ENCODE peak calls at places on chromosomes 11 and 22, in four cellular contexts. K is K562, J is GM12878, Y is HepG2. T is an unnamed sample.

GRCh38 chr11:44562836-44563460 is 2.5 kb upstream of the CD82 start:
- DNase-seq in K (no peak), J (no peak), Y (no peak), T (no peak)

GRCh38 chr22:46536559-46537220 is 730 bp downstream of the CELSR1 start:
- DNase-seq in J (no peak), K (no peak), Y (no peak), T (no peak)

GRCh38 chr11:125494601-125494986 is 1.5 kb downstream of the FEZ1 start:
- DNase-seq in J (no peak), K (no peak), Y (no peak), T (no peak)

GRCh38 chr11:33735426-33736147 is 636 bp downstream of the CD59 start:
- DNase-seq in J (peak; percentile 37), Y (peak; percentile 34), K (no peak), T (no peak)

GRCh38 chr11:65884716-65885092 is 3.6 kb downstream of the FIBP start:
- DNase-seq in K (peak; percentile 78), J (no peak), Y (peak; percentile 60), T (no peak)

GRCh38 chr11:123245567-123245966 is 50.5 kb upstream of the CLMP start:
- DNase-seq in J (no peak), Y (no peak), K (no peak), T (no peak)

GRCh38 chr11:103108933-103109817 is at the start of gene DYNC2H1:
- DNase-seq in Y (peak; percentile 67), J (peak; percentile 58), K (peak; percentile 87), T (peak; percentile 52)

GRCh38 chr11:33899383-33900037 is 7.6 kb upstream of the LMO2 start:
- DNase-seq in J (no peak), Y (no peak), K (peak; percentile 57), T (peak; percentile 43)

GRCh38 chr11:94171693-94172440 is 43.2 kb downstream of the PANX1 start:
- DNase-seq in Y (peak; percentile 31), K (peak; percentile 84), J (no peak), T (peak; percentile 16)

GRCh38 chr11:3152471-3153110 is 12.5 kb downstream of the OSBPL5 start:
- DNase-seq in Y (no peak), K (no peak), J (no peak), T (no peak)

DNA sequence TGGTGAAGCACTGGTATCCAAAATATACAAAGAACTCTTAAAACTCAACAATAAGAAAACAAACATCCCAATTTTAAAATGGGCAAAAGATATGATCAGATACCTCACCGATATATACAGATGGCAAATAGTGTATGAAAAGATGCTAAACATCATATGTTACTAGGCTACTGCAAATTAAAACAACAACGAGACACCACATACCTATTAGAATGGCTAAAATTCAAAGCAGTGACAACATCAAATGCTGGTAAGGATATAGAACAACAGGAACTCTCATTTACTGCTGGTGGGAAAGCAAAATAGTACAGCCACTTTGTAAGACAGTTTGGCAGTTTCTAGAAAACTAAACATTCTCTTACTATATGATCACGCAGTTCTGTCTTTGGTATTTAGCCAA is 38.6 kb downstream of the SIK3 start:
- DNase-seq in J (no peak), Y (no peak), K (no peak), T (no peak)
- H3K4me3 ChIP-seq in J (no peak overlapping the region), Y (no peak overlapping the region), K (no peak overlapping the region), T (no peak overlapping the region)

GRCh38 chr11:47918882-47919495 is 61.4 kb upstream of the PTPRJ start:
- DNase-seq in Y (no peak), K (no peak), J (no peak), T (no peak)
- TF ChIP-seq ATF3 in Y (no peak), K (peak; percentile 23), J (no peak), T (no peak)

DNA sequence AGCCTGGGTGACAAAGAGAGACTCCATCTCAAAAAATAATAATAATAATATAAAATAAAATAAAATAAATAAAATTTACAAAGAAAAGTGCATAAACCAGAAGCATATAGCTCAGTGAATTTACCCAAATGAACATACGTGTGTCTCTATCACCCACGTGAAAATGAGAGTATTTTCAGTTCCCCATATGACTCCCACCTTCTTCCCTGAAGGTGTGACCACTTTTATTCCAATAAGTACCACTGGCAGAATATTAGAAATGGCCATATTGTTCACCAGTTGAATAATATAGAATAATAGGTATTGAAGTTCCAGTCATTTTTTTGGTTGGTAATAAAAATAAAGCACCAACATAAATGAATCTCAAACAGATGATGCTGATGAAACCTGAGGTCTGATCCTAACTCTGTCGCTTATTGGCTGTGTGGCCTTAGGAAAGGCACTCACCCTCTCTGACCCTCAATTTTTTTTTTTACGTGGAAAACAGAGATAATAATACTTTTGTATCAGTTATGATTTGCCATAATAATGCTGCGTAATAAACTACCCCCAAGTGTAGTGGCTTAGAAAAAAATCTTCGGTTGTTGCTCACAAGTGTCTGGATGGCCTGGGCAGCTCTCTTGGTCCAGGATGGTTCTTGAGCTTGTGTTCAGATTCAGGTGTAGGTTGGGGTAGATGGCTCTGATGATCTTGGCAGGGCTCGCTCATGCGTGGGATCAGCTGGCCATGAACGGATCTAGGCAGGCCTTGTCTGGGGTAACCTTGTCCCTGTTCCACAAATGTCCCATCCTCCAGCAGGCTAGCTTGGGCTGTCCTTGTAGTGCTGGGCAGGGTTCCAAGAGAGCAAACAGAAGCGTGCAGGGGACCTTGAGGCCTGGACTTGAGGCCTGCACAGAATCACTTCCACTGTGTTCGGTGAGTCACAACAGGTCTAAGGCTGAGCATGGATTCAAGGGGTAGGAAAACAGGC is 88.1 kb downstream of the MYO18B start:
- DNase-seq in K (no peak), Y (peak; percentile 53), J (no peak), T (no peak)
- H3K4me3 ChIP-seq in K (no peak overlapping the region), Y (no peak overlapping the region), J (no peak overlapping the region), T (no peak overlapping the region)

GRCh38 chr22:30891781-30892180 is 76.8 kb downstream of the MORC2 start:
- DNase-seq in K (no peak), J (no peak), Y (no peak), T (no peak)
- TF ChIP-seq ATF3 in K (no peak), J (no peak), Y (no peak), T (no peak)

DNA sequence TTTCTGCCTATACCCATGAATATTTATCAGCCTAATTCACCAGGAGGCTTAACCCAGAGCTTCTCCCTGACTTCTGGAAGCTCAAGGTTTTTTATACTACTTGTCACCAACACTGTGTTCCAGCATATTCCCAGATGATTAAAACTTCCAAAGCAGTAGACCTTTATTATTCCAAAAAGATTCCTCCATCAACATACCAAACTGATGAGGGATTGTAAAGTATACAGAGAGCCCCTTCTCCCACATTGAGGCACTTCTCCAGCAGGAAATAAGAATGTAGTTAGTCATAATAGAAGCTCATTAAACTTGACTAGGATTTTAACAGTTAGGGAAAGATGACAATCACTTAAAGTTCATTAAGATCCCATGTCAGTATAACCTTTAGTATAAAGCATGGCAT is 51.4 kb upstream of the CEP126 start:
- DNase-seq in K (no peak), Y (no peak), J (no peak), T (no peak)
- H3K4me3 ChIP-seq in K (no peak overlapping the region), Y (no peak overlapping the region), J (no peak overlapping the region), T (no peak overlapping the region)

DNA sequence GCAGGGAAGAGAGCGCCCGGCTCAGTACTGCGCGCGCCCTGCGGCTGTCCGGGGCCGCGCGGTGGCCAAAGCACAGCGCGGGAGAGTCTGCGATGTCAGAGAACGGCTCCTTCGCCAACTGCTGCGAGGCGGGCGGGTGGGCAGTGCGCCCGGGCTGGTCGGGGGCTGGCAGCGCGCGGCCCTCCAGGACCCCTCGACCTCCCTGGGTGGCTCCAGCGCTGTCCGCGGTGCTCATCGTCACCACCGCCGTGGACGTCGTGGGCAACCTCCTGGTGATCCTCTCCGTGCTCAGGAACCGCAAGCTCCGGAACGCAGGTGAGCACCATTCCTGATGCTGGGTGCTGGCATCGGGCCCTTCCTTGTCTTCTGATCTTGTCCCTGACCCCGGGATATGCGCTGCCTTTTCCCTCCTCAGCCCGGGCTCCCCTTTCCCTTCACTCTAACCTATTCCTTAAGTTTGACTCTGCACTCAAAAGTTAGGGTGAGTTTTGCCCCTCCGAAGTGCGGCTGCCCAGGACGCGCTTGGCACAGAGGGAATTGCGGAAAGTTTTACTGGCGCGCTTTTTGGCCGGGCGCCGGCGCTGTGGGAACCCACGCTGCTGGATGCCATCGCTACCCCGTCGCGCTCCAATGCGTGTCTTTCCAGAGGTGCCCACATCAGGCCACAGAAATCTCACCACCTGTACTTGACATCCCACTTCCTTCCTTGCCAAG is at the start of gene MTNR1B:
- DNase-seq in Y (no peak), J (no peak), K (no peak), T (no peak)
- TF ChIP-seq ATF3 in Y (no peak), J (no peak), K (no peak), T (no peak)

GRCh38 chr22:27100789-27101188 is 443.4 kb downstream of the MIAT start:
- DNase-seq in K (no peak), Y (no peak), J (no peak), T (no peak)
- H3K4me3 ChIP-seq in K (no peak overlapping the region), Y (no peak overlapping the region), J (no peak overlapping the region), T (no peak overlapping the region)

DNA sequence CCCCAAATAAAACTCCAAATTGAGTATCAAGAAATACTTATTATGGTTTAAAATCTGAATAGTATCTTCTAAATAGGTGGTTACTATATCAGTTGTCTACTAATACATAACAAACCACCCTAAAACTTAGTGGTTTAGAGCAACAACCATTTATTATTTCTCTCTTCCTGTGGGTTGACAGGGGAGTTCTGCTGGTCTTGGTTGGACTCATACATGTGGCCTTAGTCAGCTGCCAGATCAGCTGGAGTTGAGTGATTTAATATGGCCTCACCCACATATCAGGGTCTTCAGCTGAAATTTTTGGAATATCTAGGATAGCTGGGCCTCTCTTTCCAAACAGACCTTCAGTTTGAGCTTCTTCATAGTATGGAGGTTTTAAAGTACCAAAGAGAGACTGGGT is 34.5 kb downstream of the C11orf65 start:
- DNase-seq in K (no peak), J (no peak), Y (no peak), T (no peak)
- TF ChIP-seq ATF3 in K (no peak), J (no peak), Y (no peak), T (no peak)

GRCh38 chr11:86218125-86219081 is 26.1 kb upstream of the EED start:
- DNase-seq in Y (peak; percentile 64), J (peak; percentile 76), K (peak; percentile 76), T (peak; percentile 66)
- H3K4me3 ChIP-seq in Y (peak overlapping the region; percentile 24), J (peak overlapping the region; percentile 20), K (no peak overlapping the region), T (peak overlapping the region; percentile 28)